ENCODE peak calls at places on chromosomes 2 and 18, in seven cellular contexts. K is epithelial cell of esophagus; V is adrenal gland; O is SW 1271; F is hepatic stellate cell; R is HFFc6; H is activated CD8-positive, alpha-beta memory T cell treated with anti-CD3 and anti-CD28 coated beads, Interleukin-2, amount 10 ng/mL, durations not matched to agents 7 days and 5 days. X is an unnamed sample.

GRCh38 chr2:55718165-55719008 is 24.7 kb upstream of the PNPT1 start:
- DNase-seq in K (peak), V (peak), O (peak), F (peak), R (peak), H (peak), X (no peak)

GRCh38 chr2:4866198-4866597 is 826.0 kb upstream of the SOX11 start:
- DNase-seq in K (no peak), V (no peak), O (no peak), F (no peak), R (no peak), H (no peak), X (no peak)

GRCh38 chr2:176162911-176163654 is 6.0 kb downstream of the HOXD3 start:
- DNase-seq in K (no peak), V (no peak), O (no peak), F (no peak), R (no peak), H (no peak), X (no peak)

GRCh38 chr2:21042708-21042957 is 1.2 kb downstream of the APOB start:
- DNase-seq in K (no peak), V (no peak), O (no peak), F (no peak), R (no peak), H (no peak), X (no peak)

GRCh38 chr2:125471963-125472362 is 1184.0 kb upstream of the GYPC start:
- DNase-seq in K (peak), V (no peak), O (no peak), F (peak), R (no peak), H (no peak), X (no peak)

GRCh38 chr2:62194558-62195420 is 1.1 kb upstream of the B3GNT2 start:
- DNase-seq in K (no peak), V (no peak), O (no peak), F (no peak), R (no peak), H (no peak), X (no peak)

GRCh38 chr2:197599285-197599965 is 76.0 kb downstream of the RFTN2 start:
- DNase-seq in K (peak), V (no peak), O (peak), F (peak), R (peak), H (no peak), X (peak)

GRCh38 chr2:148739454-148740105 is 95.0 kb downstream of the EPC2 start:
- DNase-seq in K (no peak), V (no peak), O (no peak), F (no peak), R (no peak), H (no peak), X (no peak)

GRCh38 chr2:211085056-211085680 is 528.8 kb downstream of the CPS1 start:
- DNase-seq in K (peak), V (peak), O (peak), F (peak), R (peak), H (no peak), X (no peak)

GRCh38 chr18:32577561-32577960 is 106.9 kb upstream of the GAREM1 start:
- DNase-seq in K (no peak), V (no peak), O (no peak), F (no peak), R (no peak), H (no peak), X (no peak)

GRCh38 chr2:95284886-95285541 is 10.8 kb downstream of the PROM2 start:
- DNase-seq in K (no peak), V (no peak), O (no peak), F (no peak), R (peak), H (no peak), X (no peak)

GRCh38 chr2:4668381-4668780 is 965.0 kb downstream of the DCDC2C start:
- DNase-seq in K (no peak), V (no peak), O (no peak), F (no peak), R (no peak), H (no peak), X (no peak)

GRCh38 chr18:23228102-23229051 is 93.1 kb downstream of the CABLES1 start:
- DNase-seq in K (peak), V (no peak), O (no peak), F (no peak), R (no peak), H (peak), X (no peak)

GRCh38 chr2:240561325-240561971 is 1.3 kb downstream of the DUSP28 start:
- DNase-seq in K (peak), V (peak), O (no peak), F (peak), R (peak), H (peak), X (peak)

GRCh38 chr18:76483780-76484179 is 11.3 kb downstream of the ZNF516 start:
- DNase-seq in K (no peak), V (no peak), O (no peak), F (no peak), R (no peak), H (no peak), X (no peak)